ENCODE peak calls at places on chromosomes 1 and 21, in five cellular contexts. One of them, this sample, is unnamed.

GRCh38 chr21:30881480-30881879 is at the start of gene KRTAP11-1:
- DNase-seq in SK-N-SH: no peak
- DNase-seq in neural progenitor cell: no peak
- DNase-seq in fibroblast of lung: no peak
- DNase-seq in SK-N-MC: no peak
- DNase-seq in this sample: no peak

GRCh38 chr1:11523746-11524464 is 45.0 kb downstream of the DISP3 start:
- DNase-seq in SK-N-SH: no peak
- DNase-seq in neural progenitor cell: no peak
- DNase-seq in fibroblast of lung: no peak
- DNase-seq in SK-N-MC: no peak
- DNase-seq in this sample: no peak

GRCh38 chr1:225343618-225344017 is 84.2 kb downstream of the LBR start:
- DNase-seq in SK-N-SH: no peak
- DNase-seq in neural progenitor cell: no peak
- DNase-seq in fibroblast of lung: peak
- DNase-seq in SK-N-MC: no peak
- DNase-seq in this sample: no peak

GRCh38 chr1:153429266-153430165 is 13.2 kb downstream of the S100A7A start:
- DNase-seq in SK-N-SH: no peak
- DNase-seq in neural progenitor cell: no peak
- DNase-seq in fibroblast of lung: no peak
- DNase-seq in SK-N-MC: no peak
- DNase-seq in this sample: no peak

GRCh38 chr1:151494741-151495281 is 16.4 kb upstream of the CGN start:
- DNase-seq in SK-N-SH: no peak
- DNase-seq in neural progenitor cell: peak
- DNase-seq in fibroblast of lung: peak
- DNase-seq in SK-N-MC: no peak
- DNase-seq in this sample: no peak

GRCh38 chr1:84479998-84480397 is 932 bp downstream of the RPF1 start:
- DNase-seq in SK-N-SH: peak
- DNase-seq in neural progenitor cell: no peak
- DNase-seq in fibroblast of lung: peak
- DNase-seq in SK-N-MC: no peak
- DNase-seq in this sample: no peak

GRCh38 chr1:149885364-149886111 is 13.8 kb upstream of the BOLA1 start:
- DNase-seq in SK-N-SH: peak
- DNase-seq in neural progenitor cell: peak
- DNase-seq in fibroblast of lung: peak
- DNase-seq in SK-N-MC: no peak
- DNase-seq in this sample: peak

GRCh38 chr1:218312509-218312908 is 27.4 kb downstream of the RRP15 start:
- DNase-seq in SK-N-SH: no peak
- DNase-seq in neural progenitor cell: no peak
- DNase-seq in fibroblast of lung: peak
- DNase-seq in SK-N-MC: no peak
- DNase-seq in this sample: no peak

GRCh38 chr1:218656301-218657037 is 311.3 kb downstream of the TGFB2 start:
- DNase-seq in SK-N-SH: no peak
- DNase-seq in neural progenitor cell: no peak
- DNase-seq in fibroblast of lung: peak
- DNase-seq in SK-N-MC: no peak
- DNase-seq in this sample: no peak

GRCh38 chr1:184442260-184442659 is 55.4 kb downstream of the C1orf21 start:
- DNase-seq in SK-N-SH: peak
- DNase-seq in neural progenitor cell: no peak
- DNase-seq in fibroblast of lung: no peak
- DNase-seq in SK-N-MC: no peak
- DNase-seq in this sample: no peak

GRCh38 chr1:211198880-211199279 is 60.3 kb upstream of the RCOR3 start:
- DNase-seq in SK-N-SH: no peak
- DNase-seq in neural progenitor cell: no peak
- DNase-seq in fibroblast of lung: peak
- DNase-seq in SK-N-MC: no peak
- DNase-seq in this sample: no peak

GRCh38 chr21:29501451-29501850 is 202.7 kb downstream of the BACH1 start:
- DNase-seq in SK-N-SH: no peak
- DNase-seq in neural progenitor cell: no peak
- DNase-seq in fibroblast of lung: peak
- DNase-seq in SK-N-MC: no peak
- DNase-seq in this sample: no peak

GRCh38 chr1:209630383-209631219 is 21.6 kb downstream of the LAMB3 start:
- DNase-seq in SK-N-SH: no peak
- DNase-seq in neural progenitor cell: no peak
- DNase-seq in fibroblast of lung: no peak
- DNase-seq in SK-N-MC: no peak
- DNase-seq in this sample: no peak

GRCh38 chr1:224490540-224491537 is 56.2 kb upstream of the WDR26 start:
- DNase-seq in SK-N-SH: no peak
- DNase-seq in neural progenitor cell: no peak
- DNase-seq in fibroblast of lung: no peak
- DNase-seq in SK-N-MC: no peak
- DNase-seq in this sample: no peak

GRCh38 chr1:8873506-8874229 is 4.8 kb downstream of the ENO1 start:
- DNase-seq in SK-N-SH: no peak
- DNase-seq in neural progenitor cell: peak
- DNase-seq in fibroblast of lung: peak
- DNase-seq in SK-N-MC: peak
- DNase-seq in this sample: peak

GRCh38 chr1:30786264-30786991 is 28.9 kb upstream of the LAPTM5 start:
- DNase-seq in SK-N-SH: no peak
- DNase-seq in neural progenitor cell: peak
- DNase-seq in fibroblast of lung: no peak
- DNase-seq in SK-N-MC: no peak
- DNase-seq in this sample: no peak

GRCh38 chr1:243513726-243514491 is 258.1 kb downstream of the SDCCAG8 start:
- DNase-seq in SK-N-SH: no peak
- DNase-seq in neural progenitor cell: no peak
- DNase-seq in fibroblast of lung: peak
- DNase-seq in SK-N-MC: no peak
- DNase-seq in this sample: no peak

GRCh38 chr1:35047188-35047858 is 15.6 kb upstream of the ZMYM6 start:
- DNase-seq in SK-N-SH: no peak
- DNase-seq in neural progenitor cell: no peak
- DNase-seq in fibroblast of lung: peak
- DNase-seq in SK-N-MC: no peak
- DNase-seq in this sample: no peak

GRCh38 chr1:192461684-192462083 is 113.9 kb upstream of the RGS1 start:
- DNase-seq in SK-N-SH: no peak
- DNase-seq in neural progenitor cell: no peak
- DNase-seq in fibroblast of lung: no peak
- DNase-seq in SK-N-MC: no peak
- DNase-seq in this sample: no peak

GRCh38 chr1:210446479-210446878 is 117.8 kb downstream of the HHAT start:
- DNase-seq in SK-N-SH: no peak
- DNase-seq in neural progenitor cell: peak
- DNase-seq in fibroblast of lung: peak
- DNase-seq in SK-N-MC: no peak
- DNase-seq in this sample: no peak

GRCh38 chr1:204929487-204930185 is 59.0 kb downstream of the NFASC start:
- DNase-seq in SK-N-SH: no peak
- DNase-seq in neural progenitor cell: no peak
- DNase-seq in fibroblast of lung: no peak
- DNase-seq in SK-N-MC: no peak
- DNase-seq in this sample: no peak

GRCh38 chr1:27574871-27575831 is 28.8 kb downstream of the AHDC1 start:
- DNase-seq in SK-N-SH: peak
- DNase-seq in neural progenitor cell: peak
- DNase-seq in fibroblast of lung: peak
- DNase-seq in SK-N-MC: no peak
- DNase-seq in this sample: peak

GRCh38 chr21:25560151-25560783 is 47.0 kb downstream of the MRPL39 start:
- DNase-seq in SK-N-SH: no peak
- DNase-seq in neural progenitor cell: no peak
- DNase-seq in fibroblast of lung: no peak
- DNase-seq in SK-N-MC: peak
- DNase-seq in this sample: no peak

GRCh38 chr1:31583995-31584868 is 7.9 kb downstream of the TINAGL1 start:
- DNase-seq in SK-N-SH: peak
- DNase-seq in neural progenitor cell: no peak
- DNase-seq in fibroblast of lung: no peak
- DNase-seq in SK-N-MC: no peak
- DNase-seq in this sample: peak

GRCh38 chr1:3471356-3472087 is 17.1 kb downstream of the ARHGEF16 start:
- DNase-seq in SK-N-SH: peak
- DNase-seq in neural progenitor cell: peak
- DNase-seq in fibroblast of lung: peak
- DNase-seq in SK-N-MC: peak
- DNase-seq in this sample: no peak

DNA sequence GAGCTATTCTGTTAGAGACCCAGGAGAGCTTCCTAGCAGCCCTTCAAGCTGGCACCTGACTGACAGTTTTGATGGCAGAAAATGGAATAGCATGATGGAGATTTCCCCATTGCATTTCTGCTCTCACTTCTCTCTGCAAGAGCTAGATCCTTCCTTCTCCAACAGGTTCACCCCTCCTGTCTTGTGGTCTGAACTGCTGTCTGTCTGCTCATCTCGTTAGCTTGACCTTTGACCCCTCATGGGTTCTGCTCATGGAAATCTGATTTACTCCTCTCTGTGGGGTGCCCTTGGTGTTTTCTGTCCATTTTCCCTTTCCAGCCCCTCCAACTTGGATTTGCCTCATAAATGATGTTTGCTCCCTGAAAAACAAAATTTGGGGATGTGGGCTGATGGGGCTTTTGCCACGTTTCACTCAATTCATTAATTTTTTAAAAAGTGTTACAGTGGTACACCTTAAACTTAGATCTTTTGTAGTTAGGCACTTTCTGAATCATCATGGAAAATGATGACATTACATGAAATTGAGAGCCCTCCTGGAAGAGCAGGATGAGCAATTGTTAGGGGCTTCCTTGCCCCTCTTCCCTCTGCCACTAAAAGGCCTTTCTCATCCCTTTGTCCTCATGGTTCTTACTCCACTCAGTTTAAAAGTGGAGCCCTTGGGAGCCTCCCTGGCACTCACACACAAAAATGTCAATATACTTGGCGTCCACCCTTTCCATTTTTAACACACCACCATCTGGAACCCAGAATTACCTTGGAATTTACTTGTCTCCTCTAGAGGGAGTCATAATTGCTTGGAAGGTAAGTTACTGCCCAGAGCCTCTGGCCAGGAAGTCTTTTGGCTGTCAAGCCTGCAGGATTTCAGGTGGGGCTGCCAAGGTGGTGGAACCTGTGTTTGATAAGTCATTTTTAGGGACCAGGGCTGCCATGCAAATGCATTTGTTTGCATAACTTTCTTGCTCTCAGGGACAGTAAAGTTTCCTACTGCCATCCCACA is 31.9 kb upstream of the IL19 start:
- DNase-seq in SK-N-SH: no peak
- DNase-seq in neural progenitor cell: peak
- DNase-seq in fibroblast of lung: peak
- DNase-seq in SK-N-MC: no peak
- DNase-seq in this sample: no peak
- H3K27ac ChIP-seq in SK-N-SH: no peak
- H3K27ac ChIP-seq in neural progenitor cell: no peak
- H3K27ac ChIP-seq in fibroblast of lung: no peak
- H3K27ac ChIP-seq in SK-N-MC: no peak
- H3K27ac ChIP-seq in this sample: no peak

DNA sequence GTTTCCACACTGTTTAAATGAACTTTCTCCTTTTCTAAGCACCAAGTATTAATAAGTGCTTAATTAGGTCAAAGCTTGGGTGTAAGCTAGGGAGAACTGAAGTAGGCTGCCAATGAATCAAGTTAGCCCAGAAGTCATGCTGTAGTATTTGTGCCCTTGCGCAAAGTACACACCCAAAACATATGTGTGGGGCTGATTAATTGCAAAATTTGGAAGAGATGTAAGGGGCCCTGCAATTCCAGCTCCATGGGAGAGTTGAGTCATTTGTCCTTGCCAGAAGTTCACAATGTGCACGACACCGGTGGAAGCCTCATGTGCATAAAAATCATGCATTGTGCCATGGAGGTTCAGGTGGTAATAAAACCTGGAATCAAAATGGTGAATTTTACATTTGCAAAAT is 18.6 kb upstream of the NTNG1 start:
- DNase-seq in SK-N-SH: no peak
- DNase-seq in neural progenitor cell: no peak
- DNase-seq in fibroblast of lung: no peak
- DNase-seq in SK-N-MC: no peak
- DNase-seq in this sample: no peak
- H3K9ac ChIP-seq in SK-N-SH: no peak
- H3K9ac ChIP-seq in neural progenitor cell: no peak
- H3K9ac ChIP-seq in fibroblast of lung: no peak
- H3K9ac ChIP-seq in SK-N-MC: no peak
- H3K9ac ChIP-seq in this sample: no peak

GRCh38 chr1:22711071-22711470 is 432 bp downstream of the EPHB2 start:
- DNase-seq in SK-N-SH: peak
- DNase-seq in neural progenitor cell: peak
- DNase-seq in fibroblast of lung: no peak
- DNase-seq in SK-N-MC: no peak
- DNase-seq in this sample: no peak

GRCh38 chr1:22709891-22710687 is 550 bp upstream of the EPHB2 start:
- DNase-seq in SK-N-SH: peak
- DNase-seq in neural progenitor cell: peak
- DNase-seq in fibroblast of lung: peak
- DNase-seq in SK-N-MC: peak
- DNase-seq in this sample: peak

GRCh38 chr1:22709227-22709626 is 1.4 kb upstream of the EPHB2 start:
- DNase-seq in SK-N-SH: no peak
- DNase-seq in neural progenitor cell: peak
- DNase-seq in fibroblast of lung: no peak
- DNase-seq in SK-N-MC: no peak
- DNase-seq in this sample: no peak

GRCh38 chr1:22711591-22712501 is 1.2 kb downstream of the EPHB2 start:
- DNase-seq in SK-N-SH: peak
- DNase-seq in neural progenitor cell: peak
- DNase-seq in fibroblast of lung: peak
- DNase-seq in SK-N-MC: no peak
- DNase-seq in this sample: peak

GRCh38 chr1:22710688-22711024 is at the start of gene EPHB2:
- DNase-seq in SK-N-SH: peak
- DNase-seq in neural progenitor cell: peak
- DNase-seq in fibroblast of lung: peak
- DNase-seq in SK-N-MC: no peak
- DNase-seq in this sample: peak
- H3K27ac ChIP-seq in SK-N-SH: peak
- H3K27ac ChIP-seq in neural progenitor cell: no peak
- H3K27ac ChIP-seq in fibroblast of lung: no peak
- H3K27ac ChIP-seq in SK-N-MC: no peak
- H3K27ac ChIP-seq in this sample: peak

GRCh38 chr1:201721131-201722049 is 107.6 kb upstream of the IPO9 start:
- DNase-seq in SK-N-SH: no peak
- DNase-seq in neural progenitor cell: no peak
- DNase-seq in fibroblast of lung: peak
- DNase-seq in SK-N-MC: no peak
- DNase-seq in this sample: no peak

GRCh38 chr1:201717286-201717685 is 111.7 kb upstream of the IPO9 start:
- DNase-seq in SK-N-SH: no peak
- DNase-seq in neural progenitor cell: no peak
- DNase-seq in fibroblast of lung: no peak
- DNase-seq in SK-N-MC: no peak
- DNase-seq in this sample: no peak

GRCh38 chr1:201718346-201719202 is 110.4 kb upstream of the IPO9 start:
- DNase-seq in SK-N-SH: no peak
- DNase-seq in neural progenitor cell: no peak
- DNase-seq in fibroblast of lung: no peak
- DNase-seq in SK-N-MC: no peak
- DNase-seq in this sample: peak

GRCh38 chr1:201720522-201720844 is 108.5 kb upstream of the IPO9 start:
- DNase-seq in SK-N-SH: no peak
- DNase-seq in neural progenitor cell: no peak
- DNase-seq in fibroblast of lung: no peak
- DNase-seq in SK-N-MC: no peak
- DNase-seq in this sample: no peak

GRCh38 chr1:201719812-201720521 is 109.0 kb upstream of the IPO9 start:
- DNase-seq in SK-N-SH: no peak
- DNase-seq in neural progenitor cell: peak
- DNase-seq in fibroblast of lung: peak
- DNase-seq in SK-N-MC: no peak
- DNase-seq in this sample: peak
- H3K9ac ChIP-seq in SK-N-SH: peak
- H3K9ac ChIP-seq in neural progenitor cell: no peak
- H3K9ac ChIP-seq in fibroblast of lung: peak
- H3K9ac ChIP-seq in SK-N-MC: no peak
- H3K9ac ChIP-seq in this sample: no peak